ENCODE peak calls at places on chromosomes 3 and 15, in six cellular contexts. U, R, S, G, B and J are unnamed samples.

GRCh38 chr3:47108546-47108945 is 55.4 kb downstream of the SETD2 start:
- DNase-seq in G (no peak), S (no peak), R (no peak), B (no peak), U (no peak), J (no peak)

GRCh38 chr3:85254738-85255137 is 295.9 kb downstream of the CADM2 start:
- DNase-seq in R (no peak), S (no peak), B (no peak), G (no peak), U (no peak), J (no peak)

GRCh38 chr3:125322166-125322565 is 53.0 kb downstream of the ZNF148 start:
- DNase-seq in B (no peak), S (peak), G (no peak), R (no peak), U (no peak), J (no peak)

GRCh38 chr3:151434151-151434890 is 26.5 kb downstream of the IGSF10 start:
- DNase-seq in U (no peak), G (no peak), S (peak), R (no peak), B (peak), J (no peak)

GRCh38 chr3:149553781-149554451 is 79.4 kb downstream of the TM4SF4 start:
- DNase-seq in U (peak), S (no peak), R (no peak), G (no peak), B (no peak), J (no peak)

GRCh38 chr3:123618768-123619484 is 34.1 kb upstream of the HACD2 start:
- DNase-seq in R (no peak), S (no peak), B (no peak), G (peak), U (peak), J (no peak)

GRCh38 chr15:40688932-40689799 is 5.8 kb upstream of the RAD51 start:
- DNase-seq in S (no peak), R (no peak), G (no peak), B (no peak), U (no peak), J (no peak)

GRCh38 chr3:49716691-49717538 is 2.6 kb downstream of the AMIGO3 start:
- DNase-seq in B (no peak), S (no peak), G (peak), R (no peak), U (no peak), J (no peak)

GRCh38 chr3:172751188-172751571 is 654 bp downstream of the ECT2 start:
- DNase-seq in S (peak), G (no peak), R (no peak), B (peak), U (no peak), J (no peak)

GRCh38 chr3:136377499-136377898 is 127.4 kb downstream of the PCCB start:
- DNase-seq in G (no peak), B (no peak), U (no peak), R (no peak), S (no peak), J (no peak)

GRCh38 chr3:28115316-28115715 is 126.1 kb upstream of the CMC1 start:
- DNase-seq in G (no peak), S (no peak), R (no peak), U (no peak), B (no peak), J (no peak)

GRCh38 chr3:45573591-45573990 is 21.0 kb upstream of the LIMD1 start:
- DNase-seq in S (no peak), B (no peak), R (no peak), G (peak), U (no peak), J (no peak)

GRCh38 chr15:77112819-77113569 is 42.1 kb upstream of the TSPAN3 start:
- DNase-seq in G (no peak), U (no peak), B (no peak), S (no peak), R (no peak), J (no peak)

GRCh38 chr3:158765518-158766205 is 33.4 kb upstream of the RARRES1 start:
- DNase-seq in S (no peak), R (no peak), B (peak), U (no peak), G (no peak), J (no peak)

GRCh38 chr15:82159922-82160321 is 102.6 kb downstream of the EFL1 start:
- DNase-seq in B (peak), R (peak), G (no peak), S (peak), U (no peak), J (no peak)

GRCh38 chr15:35725353-35725752 is 179.4 kb upstream of the DPH6 start:
- DNase-seq in U (no peak), S (peak), B (peak), G (no peak), R (no peak), J (no peak)

GRCh38 chr3:50573566-50574279 is 4.4 kb downstream of the HEMK1 start:
- DNase-seq in U (no peak), G (no peak), R (no peak), B (no peak), S (no peak), J (no peak)

GRCh38 chr3:148146947-148147346 is 550.8 kb upstream of the AGTR1 start:
- DNase-seq in B (peak), U (no peak), S (peak), R (no peak), G (no peak), J (no peak)

GRCh38 chr3:177836671-177837070 is 639.4 kb upstream of the TBL1XR1 start:
- DNase-seq in G (no peak), S (no peak), B (no peak), R (no peak), U (no peak), J (no peak)

GRCh38 chr15:55587321-55588069 is 650 bp downstream of the PYGO1 start:
- DNase-seq in B (peak), S (peak), G (no peak), R (no peak), U (no peak), J (no peak)

GRCh38 chr3:163951397-163951987 is 1126.8 kb downstream of the SI start:
- DNase-seq in R (no peak), G (no peak), S (no peak), U (no peak), B (no peak), J (no peak)

GRCh38 chr3:180280601-180281000 is 243.9 kb upstream of the PEX5L start:
- DNase-seq in R (no peak), U (no peak), G (no peak), S (no peak), B (no peak), J (no peak)

GRCh38 chr3:187454416-187454815 is 86.2 kb downstream of the RTP4 start:
- DNase-seq in U (no peak), S (no peak), G (no peak), B (no peak), R (no peak), J (no peak)

GRCh38 chr3:52831500-52832301 is 1.2 kb upstream of the ITIH4 start:
- DNase-seq in U (peak), R (peak), G (peak), B (peak), S (peak), J (peak)

GRCh38 chr3:35744419-35744818 is 105.1 kb downstream of the ARPP21 start:
- DNase-seq in S (no peak), G (no peak), U (no peak), R (no peak), B (peak), J (no peak)

GRCh38 chr3:55728461-55729100 is 241.5 kb upstream of the WNT5A start:
- DNase-seq in U (no peak), B (no peak), S (no peak), G (no peak), R (no peak), J (no peak)

GRCh38 chr3:27670619-27671018 is 51.5 kb downstream of the EOMES start:
- DNase-seq in B (no peak), R (no peak), G (no peak), U (no peak), S (no peak), J (no peak)

GRCh38 chr3:152395764-152396163 is 127.0 kb downstream of the MBNL1 start:
- DNase-seq in R (no peak), B (no peak), S (no peak), U (no peak), G (no peak), J (no peak)

GRCh38 chr3:160567774-160568173 is 2.4 kb upstream of the KPNA4 start:
- DNase-seq in U (no peak), B (no peak), G (no peak), S (no peak), R (no peak), J (no peak)

GRCh38 chr3:120850326-120851295 is 57.4 kb upstream of the STXBP5L start:
- DNase-seq in U (no peak), B (no peak), R (no peak), S (no peak), G (no peak), J (no peak)

GRCh38 chr3:117600666-117601065 is 891.1 kb downstream of the TUSC7 start:
- DNase-seq in S (no peak), G (no peak), B (no peak), U (no peak), R (no peak), J (no peak)

GRCh38 chr15:25775317-25775912 is 87.7 kb downstream of the ATP10A start:
- DNase-seq in S (peak), B (peak), U (no peak), G (no peak), R (no peak), J (peak)

GRCh38 chr15:68484696-68485400 is 52.9 kb upstream of the ITGA11 start:
- DNase-seq in R (no peak), S (no peak), B (peak), G (peak), U (no peak), J (no peak)

GRCh38 chr3:111539351-111540331 is 2.4 kb upstream of the CD96 start:
- DNase-seq in S (peak), U (no peak), B (peak), R (peak), G (no peak), J (no peak)

GRCh38 chr15:88695595-88696186 is 56.9 kb downstream of the ISG20 start:
- DNase-seq in B (no peak), G (no peak), U (no peak), R (no peak), S (no peak), J (no peak)

GRCh38 chr3:34419801-34420200 is 621.4 kb downstream of the PDCD6IP start:
- DNase-seq in U (no peak), R (no peak), S (no peak), G (no peak), B (peak), J (no peak)

GRCh38 chr3:128307029-128307633 is 153.8 kb downstream of the EEFSEC start:
- DNase-seq in S (no peak), G (no peak), U (no peak), B (no peak), R (no peak), J (peak)
- TF ChIP-seq CTCF in S (no peak), G (no peak), U (no peak), B (peak), R (no peak), J (peak)

DNA sequence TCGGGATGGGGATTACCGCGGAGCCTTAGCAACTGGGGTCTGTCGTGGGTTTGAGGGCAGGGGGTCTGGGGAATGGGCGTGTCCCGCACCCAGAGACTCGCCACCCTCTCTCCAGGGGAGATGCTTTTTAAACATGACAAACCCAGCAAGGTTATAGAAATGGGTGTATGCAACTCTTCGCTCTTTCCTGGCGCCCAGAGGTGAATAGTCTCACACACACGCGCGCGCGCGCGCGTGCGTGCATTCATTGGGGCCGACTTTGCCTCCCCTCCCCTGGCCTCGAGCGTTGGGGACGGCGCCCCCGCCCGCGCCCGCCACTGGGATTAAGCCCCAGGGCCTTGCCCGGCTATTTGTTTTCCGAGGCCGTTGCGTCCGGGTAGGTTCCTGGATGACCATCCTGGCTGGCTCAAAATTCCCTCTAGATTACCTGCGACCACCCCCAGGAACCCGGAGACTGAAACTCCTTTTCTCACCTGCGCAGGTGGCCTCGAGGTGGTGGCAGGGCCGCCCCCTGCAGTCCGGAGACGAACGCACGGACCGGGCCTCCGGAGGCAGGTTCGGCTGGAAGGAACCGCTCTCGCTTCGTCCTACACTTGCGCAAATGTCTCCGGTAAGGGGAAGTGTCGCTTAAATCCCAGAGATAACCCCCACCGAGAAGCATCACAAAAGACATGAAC is 777 bp downstream of the GPR160 start:
- DNase-seq in S (no peak), B (no peak), G (no peak), U (no peak), R (no peak), J (no peak)
- TF ChIP-seq CTCF in S (no peak), B (peak), G (no peak), U (no peak), R (peak), J (no peak)

GRCh38 chr3:30604566-30604965 is 1.8 kb upstream of the TGFBR2 start:
- DNase-seq in R (no peak), G (no peak), B (no peak), S (no peak), U (no peak), J (no peak)

GRCh38 chr3:30607032-30607833 is 832 bp downstream of the TGFBR2 start:
- DNase-seq in B (no peak), S (peak), R (no peak), G (peak), U (peak), J (no peak)

GRCh38 chr3:30605005-30605404 is 1.4 kb upstream of the TGFBR2 start:
- DNase-seq in G (no peak), B (no peak), U (no peak), S (no peak), R (no peak), J (no peak)

GRCh38 chr3:30605706-30606300 is 598 bp upstream of the TGFBR2 start:
- DNase-seq in S (no peak), R (no peak), B (no peak), U (no peak), G (no peak), J (no peak)

DNA sequence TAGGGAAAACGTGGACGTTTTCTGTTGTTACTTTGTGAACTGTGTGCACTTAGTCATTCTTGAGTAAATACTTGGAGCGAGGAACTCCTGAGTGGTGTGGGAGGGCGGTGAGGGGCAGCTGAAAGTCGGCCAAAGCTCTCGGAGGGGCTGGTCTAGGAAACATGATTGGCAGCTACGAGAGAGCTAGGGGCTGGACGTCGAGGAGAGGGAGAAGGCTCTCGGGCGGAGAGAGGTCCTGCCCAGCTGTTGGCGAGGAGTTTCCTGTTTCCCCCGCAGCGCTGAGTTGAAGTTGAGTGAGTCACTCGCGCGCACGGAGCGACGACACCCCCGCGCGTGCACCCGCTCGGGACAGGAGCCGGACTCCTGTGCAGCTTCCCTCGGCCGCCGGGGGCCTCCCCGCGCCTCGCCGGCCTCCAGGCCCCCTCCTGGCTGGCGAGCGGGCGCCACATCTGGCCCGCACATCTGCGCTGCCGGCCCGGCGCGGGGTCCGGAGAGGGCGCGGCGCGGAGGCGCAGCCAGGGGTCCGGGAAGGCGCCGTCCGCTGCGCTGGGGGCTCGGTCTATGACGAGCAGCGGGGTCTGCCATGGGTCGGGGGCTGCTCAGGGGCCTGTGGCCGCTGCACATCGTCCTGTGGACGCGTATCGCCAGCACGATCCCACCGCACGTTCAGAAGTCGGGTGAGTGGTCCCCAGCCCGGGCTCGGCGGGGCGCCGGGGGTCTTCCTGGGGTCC is at the start of gene TGFBR2:
- DNase-seq in G (peak), R (peak), B (peak), S (peak), U (peak), J (peak)
- TF ChIP-seq CTCF in G (peak), R (no peak), B (peak), S (peak), U (peak), J (no peak)

DNA sequence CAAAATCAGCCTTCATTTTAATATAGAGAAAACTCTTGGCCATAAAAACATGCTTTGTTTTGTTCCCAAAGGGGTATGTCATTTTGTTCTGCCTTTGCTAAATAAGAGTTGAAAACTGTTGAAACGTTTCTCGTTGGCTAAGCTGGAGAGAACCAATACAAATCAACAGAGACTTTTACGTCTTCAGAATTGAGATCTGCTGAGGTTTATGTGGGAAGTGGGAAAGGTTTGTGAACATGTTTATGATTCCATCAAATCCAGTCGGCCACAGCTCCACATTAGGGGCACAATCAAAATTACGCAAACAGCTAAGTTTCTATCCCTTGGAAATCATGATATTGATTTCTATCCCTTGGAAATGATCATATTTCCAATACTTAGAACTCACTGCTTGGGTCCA is 101.9 kb downstream of the IGF2BP2 start:
- DNase-seq in B (no peak), R (no peak), U (no peak), S (no peak), G (no peak), J (no peak)
- TF ChIP-seq CTCF in B (no peak), R (no peak), U (no peak), S (no peak), G (no peak), J (no peak)

GRCh38 chr15:43881944-43882343 is 55.1 kb downstream of the WDR76 start:
- DNase-seq in S (no peak), G (no peak), R (no peak), B (no peak), U (no peak), J (no peak)
- TF ChIP-seq CTCF in S (no peak), G (no peak), R (peak), B (peak), U (peak), J (peak)

DNA sequence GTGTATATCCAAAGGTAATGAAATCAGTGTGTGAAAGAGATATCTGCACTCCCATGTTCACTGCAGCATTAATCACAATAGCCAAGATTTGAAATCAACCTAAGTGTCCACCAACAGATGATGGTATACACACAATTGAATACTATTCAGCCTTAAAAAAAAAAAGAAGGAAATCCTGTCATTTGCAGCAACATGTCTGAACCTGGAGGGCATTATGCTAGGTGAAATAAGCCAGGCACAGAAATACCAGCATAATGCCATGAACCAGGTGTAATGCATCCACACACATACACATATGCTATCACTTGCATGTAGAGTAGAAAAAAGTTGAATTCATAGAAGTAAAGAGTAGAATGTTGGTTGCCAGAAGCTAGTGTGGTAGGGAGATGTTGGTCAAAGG is 18.4 kb upstream of the NR1I2 start:
- DNase-seq in B (no peak), R (no peak), G (no peak), U (no peak), S (no peak), J (no peak)
- TF ChIP-seq CTCF in B (no peak), R (no peak), G (no peak), U (no peak), S (no peak), J (no peak)

DNA sequence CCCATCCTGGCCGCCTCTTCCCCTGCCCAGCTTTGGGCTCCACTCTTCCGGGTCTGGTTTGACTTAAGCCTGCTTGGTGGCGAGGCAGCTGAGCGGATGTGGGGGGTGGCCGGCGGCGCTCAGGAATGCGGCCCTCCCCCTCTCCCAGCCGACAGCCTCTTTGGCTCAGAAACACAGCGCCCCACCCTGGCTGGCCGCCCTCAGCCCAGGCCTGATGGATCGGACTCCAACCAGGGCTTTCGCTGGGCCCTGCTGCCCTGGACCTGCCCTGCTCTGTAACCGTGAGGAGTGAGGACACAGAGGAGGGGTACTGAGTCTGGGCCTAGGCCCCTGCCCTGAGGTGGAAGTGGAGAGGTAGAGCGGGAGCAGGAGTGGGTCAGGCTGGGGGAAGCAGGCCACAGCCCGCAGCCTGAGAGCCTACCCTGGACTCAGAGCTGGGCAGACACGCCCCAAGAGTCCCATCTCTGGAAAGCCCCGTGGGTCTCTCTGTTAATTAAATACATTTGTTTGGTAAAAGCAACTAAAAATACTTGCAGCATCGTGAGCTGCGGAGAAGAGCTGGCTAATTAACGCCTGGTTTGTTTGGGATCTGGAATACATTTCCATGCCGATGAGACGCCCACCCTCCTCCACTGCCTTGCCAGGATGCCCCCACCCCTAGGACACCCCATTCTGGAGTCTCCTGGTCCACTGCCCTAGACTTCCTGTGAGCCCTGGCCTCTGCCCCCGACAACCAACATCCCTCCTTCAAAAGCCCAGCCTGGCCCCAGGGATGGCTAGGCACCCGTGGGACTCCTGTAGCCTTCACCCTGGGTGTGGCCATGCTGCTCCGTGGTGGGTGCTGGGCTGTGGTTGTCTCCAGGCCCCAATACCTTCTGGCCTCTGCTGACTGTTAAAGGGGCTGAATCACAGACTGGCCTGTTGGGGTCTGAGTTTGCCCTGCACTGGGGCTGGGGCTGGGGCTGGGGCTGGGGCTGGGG is 19.6 kb downstream of the PLXNA1 start:
- DNase-seq in U (peak), B (peak), G (peak), S (peak), R (no peak), J (peak)
- TF ChIP-seq CTCF in U (peak), B (peak), G (peak), S (peak), R (peak), J (peak)